ENCODE peak calls at places on chromosome 1, in five cellular contexts. D, R, O, S and Q are unnamed samples.

GRCh38 chr1:74767490-74767889 is 34.5 kb downstream of the TYW3 start:
- DNase-seq in S (no peak), R (no peak), O (peak), D (no peak), Q (peak)

GRCh38 chr1:25774921-25775774 is 24.8 kb upstream of the SELENON start:
- DNase-seq in D (peak), R (peak), O (no peak), S (no peak), Q (no peak)

GRCh38 chr1:207565546-207566468 is 69.8 kb downstream of the CR1 start:
- DNase-seq in D (peak), O (peak), S (no peak), R (no peak), Q (no peak)

GRCh38 chr1:43273708-43274107 is 3.9 kb downstream of the TMEM125 start:
- DNase-seq in S (no peak), R (no peak), O (no peak), D (no peak), Q (no peak)

GRCh38 chr1:113388621-113389355 is 1.5 kb upstream of the MAGI3 start:
- DNase-seq in R (no peak), S (no peak), D (peak), O (no peak), Q (peak)

GRCh38 chr1:114666954-114667353 is 2.9 kb downstream of the DENND2C start:
- DNase-seq in S (no peak), D (no peak), R (no peak), O (no peak), Q (no peak)

GRCh38 chr1:117809764-117810163 is 119.7 kb downstream of the GDAP2 start:
- DNase-seq in R (no peak), O (no peak), D (no peak), S (no peak), Q (no peak)

GRCh38 chr1:107883562-107883961 is 81.4 kb downstream of the VAV3 start:
- DNase-seq in R (no peak), O (no peak), S (no peak), D (no peak), Q (no peak)

GRCh38 chr1:84077476-84078107 is 66.5 kb upstream of the PRKACB start:
- DNase-seq in O (peak), S (peak), R (peak), D (peak), Q (peak)

GRCh38 chr1:24481843-24482610 is 20.6 kb upstream of the RCAN3 start:
- DNase-seq in S (no peak), R (no peak), D (no peak), O (no peak), Q (no peak)

GRCh38 chr1:203424861-203425667 is 50.5 kb upstream of the PRELP start:
- DNase-seq in O (no peak), S (no peak), D (no peak), R (no peak), Q (no peak)

GRCh38 chr1:26799479-26800133 is 11.9 kb downstream of the PIGV start:
- DNase-seq in R (no peak), D (no peak), S (no peak), O (no peak), Q (no peak)

GRCh38 chr1:19582318-19582717 is 61.8 kb upstream of the NBL1 start:
- DNase-seq in S (peak), O (peak), R (peak), D (peak), Q (peak)